ENCODE peak calls at places on chromosomes 5 and 9, in seven cellular contexts. One of them, this sample, is unnamed. For H3K27me3 and H3K4me1, the result is how much of the 10 kb centered on the place peaks cover.

GRCh38 chr9:16460711-16461110 is 409.8 kb downstream of the BNC2 start:
- DNase-seq in tibial nerve: no peak
- DNase-seq in GM12878: no peak
- DNase-seq in uterus: no peak
- DNase-seq in fibroblast of lung: no peak
- DNase-seq in upper lobe of right lung: no peak
- DNase-seq in left ventricle myocardium inferior: no peak
- DNase-seq in this sample: no peak

GRCh38 chr5:170509323-170509660 is 5.5 kb downstream of the KCNIP1 start:
- DNase-seq in uterus: no peak
- DNase-seq in left ventricle myocardium inferior: no peak
- DNase-seq in upper lobe of right lung: no peak
- DNase-seq in GM12878: no peak
- DNase-seq in tibial nerve: no peak
- DNase-seq in fibroblast of lung: no peak
- DNase-seq in this sample: no peak

GRCh38 chr5:171570244-171570819 is 150.9 kb downstream of the FGF18 start:
- DNase-seq in left ventricle myocardium inferior: no peak
- DNase-seq in GM12878: no peak
- DNase-seq in uterus: no peak
- DNase-seq in fibroblast of lung: peak
- DNase-seq in tibial nerve: no peak
- DNase-seq in upper lobe of right lung: no peak
- DNase-seq in this sample: no peak

GRCh38 chr9:124743686-124744348 is 27.3 kb downstream of the NR6A1 start:
- DNase-seq in tibial nerve: no peak
- DNase-seq in GM12878: no peak
- DNase-seq in upper lobe of right lung: no peak
- DNase-seq in fibroblast of lung: peak
- DNase-seq in left ventricle myocardium inferior: no peak
- DNase-seq in uterus: no peak
- DNase-seq in this sample: no peak

GRCh38 chr5:74725331-74725730 is 40.3 kb downstream of the HEXB start:
- DNase-seq in GM12878: no peak
- DNase-seq in left ventricle myocardium inferior: no peak
- DNase-seq in uterus: no peak
- DNase-seq in fibroblast of lung: no peak
- DNase-seq in tibial nerve: no peak
- DNase-seq in upper lobe of right lung: no peak
- DNase-seq in this sample: no peak

GRCh38 chr9:27368317-27368985 is 71.5 kb upstream of the EQTN start:
- DNase-seq in fibroblast of lung: peak
- DNase-seq in upper lobe of right lung: no peak
- DNase-seq in uterus: no peak
- DNase-seq in tibial nerve: peak
- DNase-seq in GM12878: no peak
- DNase-seq in left ventricle myocardium inferior: peak
- DNase-seq in this sample: no peak

GRCh38 chr5:72065751-72066255 is 41.5 kb upstream of the MAP1B start:
- DNase-seq in upper lobe of right lung: no peak
- DNase-seq in uterus: no peak
- DNase-seq in fibroblast of lung: peak
- DNase-seq in left ventricle myocardium inferior: no peak
- DNase-seq in GM12878: no peak
- DNase-seq in tibial nerve: no peak
- DNase-seq in this sample: no peak

GRCh38 chr9:2923810-2924768 is 80.2 kb upstream of the PUM3 start:
- DNase-seq in tibial nerve: no peak
- DNase-seq in upper lobe of right lung: no peak
- DNase-seq in fibroblast of lung: no peak
- DNase-seq in GM12878: no peak
- DNase-seq in uterus: no peak
- DNase-seq in left ventricle myocardium inferior: no peak
- DNase-seq in this sample: no peak

GRCh38 chr9:130240410-130241197 is 25.0 kb upstream of the HMCN2 start:
- DNase-seq in fibroblast of lung: peak
- DNase-seq in left ventricle myocardium inferior: peak
- DNase-seq in GM12878: peak
- DNase-seq in upper lobe of right lung: no peak
- DNase-seq in tibial nerve: peak
- DNase-seq in uterus: peak
- DNase-seq in this sample: peak

GRCh38 chr5:56479701-56480304 is 246.7 kb upstream of the ANKRD55 start:
- DNase-seq in uterus: no peak
- DNase-seq in tibial nerve: no peak
- DNase-seq in left ventricle myocardium inferior: no peak
- DNase-seq in GM12878: peak
- DNase-seq in upper lobe of right lung: no peak
- DNase-seq in fibroblast of lung: no peak
- DNase-seq in this sample: no peak

GRCh38 chr9:4508246-4508906 is 18.1 kb downstream of the SLC1A1 start:
- DNase-seq in uterus: no peak
- DNase-seq in tibial nerve: no peak
- DNase-seq in GM12878: no peak
- DNase-seq in upper lobe of right lung: no peak
- DNase-seq in left ventricle myocardium inferior: no peak
- DNase-seq in fibroblast of lung: no peak
- DNase-seq in this sample: no peak

GRCh38 chr9:111728617-111729366 is 65.9 kb downstream of the SHOC1 start:
- DNase-seq in upper lobe of right lung: no peak
- DNase-seq in tibial nerve: no peak
- DNase-seq in left ventricle myocardium inferior: no peak
- DNase-seq in GM12878: no peak
- DNase-seq in fibroblast of lung: peak
- DNase-seq in uterus: no peak
- DNase-seq in this sample: no peak

GRCh38 chr5:71923755-71924154 is 183.5 kb upstream of the MAP1B start:
- DNase-seq in fibroblast of lung: no peak
- DNase-seq in left ventricle myocardium inferior: no peak
- DNase-seq in upper lobe of right lung: no peak
- DNase-seq in GM12878: no peak
- DNase-seq in uterus: no peak
- DNase-seq in tibial nerve: no peak
- DNase-seq in this sample: no peak

GRCh38 chr5:33641722-33642505 is 201.1 kb downstream of the TARS1 start:
- DNase-seq in uterus: no peak
- DNase-seq in fibroblast of lung: peak
- DNase-seq in upper lobe of right lung: no peak
- DNase-seq in tibial nerve: no peak
- DNase-seq in left ventricle myocardium inferior: no peak
- DNase-seq in GM12878: peak
- DNase-seq in this sample: peak

GRCh38 chr5:131979816-131980215 is 31.6 kb downstream of the ACSL6 start:
- DNase-seq in uterus: no peak
- DNase-seq in upper lobe of right lung: peak
- DNase-seq in fibroblast of lung: no peak
- DNase-seq in left ventricle myocardium inferior: no peak
- DNase-seq in GM12878: no peak
- DNase-seq in tibial nerve: no peak
- DNase-seq in this sample: no peak

GRCh38 chr5:69493235-69493925 is 790 bp downstream of the OCLN start:
- DNase-seq in tibial nerve: no peak
- DNase-seq in uterus: no peak
- DNase-seq in fibroblast of lung: peak
- DNase-seq in GM12878: no peak
- DNase-seq in upper lobe of right lung: peak
- DNase-seq in left ventricle myocardium inferior: no peak
- DNase-seq in this sample: no peak

GRCh38 chr9:128550770-128551651 is 1.4 kb upstream of the SPTAN1 start:
- DNase-seq in fibroblast of lung: no peak
- DNase-seq in GM12878: no peak
- DNase-seq in left ventricle myocardium inferior: peak
- DNase-seq in uterus: peak
- DNase-seq in tibial nerve: no peak
- DNase-seq in upper lobe of right lung: no peak
- DNase-seq in this sample: no peak

GRCh38 chr9:109967651-109968331 is 187.8 kb downstream of the PALM2AKAP2 start:
- DNase-seq in left ventricle myocardium inferior: no peak
- DNase-seq in uterus: no peak
- DNase-seq in GM12878: peak
- DNase-seq in fibroblast of lung: no peak
- DNase-seq in upper lobe of right lung: no peak
- DNase-seq in tibial nerve: no peak
- DNase-seq in this sample: no peak

GRCh38 chr9:15248596-15248995 is 58.4 kb downstream of the TTC39B start:
- DNase-seq in GM12878: no peak
- DNase-seq in upper lobe of right lung: no peak
- DNase-seq in left ventricle myocardium inferior: no peak
- DNase-seq in tibial nerve: no peak
- DNase-seq in fibroblast of lung: no peak
- DNase-seq in uterus: no peak
- DNase-seq in this sample: no peak

GRCh38 chr9:15248106-15248505 is 58.9 kb downstream of the TTC39B start:
- DNase-seq in left ventricle myocardium inferior: no peak
- DNase-seq in tibial nerve: no peak
- DNase-seq in fibroblast of lung: no peak
- DNase-seq in upper lobe of right lung: no peak
- DNase-seq in GM12878: no peak
- DNase-seq in uterus: no peak
- DNase-seq in this sample: no peak

GRCh38 chr9:15250013-15250412 is 57.0 kb downstream of the TTC39B start:
- DNase-seq in uterus: no peak
- DNase-seq in tibial nerve: no peak
- DNase-seq in fibroblast of lung: no peak
- DNase-seq in left ventricle myocardium inferior: no peak
- DNase-seq in GM12878: no peak
- DNase-seq in upper lobe of right lung: no peak
- DNase-seq in this sample: no peak

GRCh38 chr9:15246688-15247087 is 60.3 kb downstream of the TTC39B start:
- DNase-seq in fibroblast of lung: no peak
- DNase-seq in left ventricle myocardium inferior: no peak
- DNase-seq in upper lobe of right lung: no peak
- DNase-seq in tibial nerve: no peak
- DNase-seq in GM12878: no peak
- DNase-seq in uterus: no peak
- DNase-seq in this sample: no peak

GRCh38 chr9:15249042-15249818 is 57.8 kb downstream of the TTC39B start:
- DNase-seq in tibial nerve: no peak
- DNase-seq in uterus: no peak
- DNase-seq in fibroblast of lung: peak
- DNase-seq in GM12878: no peak
- DNase-seq in upper lobe of right lung: no peak
- DNase-seq in left ventricle myocardium inferior: no peak
- DNase-seq in this sample: no peak
- H3K4me3 ChIP-seq in tibial nerve: no peak
- H3K4me3 ChIP-seq in uterus: no peak
- H3K4me3 ChIP-seq in fibroblast of lung: no peak
- H3K4me3 ChIP-seq in GM12878: no peak
- H3K4me3 ChIP-seq in upper lobe of right lung: no peak
- H3K4me3 ChIP-seq in left ventricle myocardium inferior: no peak
- H3K4me3 ChIP-seq in this sample: no peak

DNA sequence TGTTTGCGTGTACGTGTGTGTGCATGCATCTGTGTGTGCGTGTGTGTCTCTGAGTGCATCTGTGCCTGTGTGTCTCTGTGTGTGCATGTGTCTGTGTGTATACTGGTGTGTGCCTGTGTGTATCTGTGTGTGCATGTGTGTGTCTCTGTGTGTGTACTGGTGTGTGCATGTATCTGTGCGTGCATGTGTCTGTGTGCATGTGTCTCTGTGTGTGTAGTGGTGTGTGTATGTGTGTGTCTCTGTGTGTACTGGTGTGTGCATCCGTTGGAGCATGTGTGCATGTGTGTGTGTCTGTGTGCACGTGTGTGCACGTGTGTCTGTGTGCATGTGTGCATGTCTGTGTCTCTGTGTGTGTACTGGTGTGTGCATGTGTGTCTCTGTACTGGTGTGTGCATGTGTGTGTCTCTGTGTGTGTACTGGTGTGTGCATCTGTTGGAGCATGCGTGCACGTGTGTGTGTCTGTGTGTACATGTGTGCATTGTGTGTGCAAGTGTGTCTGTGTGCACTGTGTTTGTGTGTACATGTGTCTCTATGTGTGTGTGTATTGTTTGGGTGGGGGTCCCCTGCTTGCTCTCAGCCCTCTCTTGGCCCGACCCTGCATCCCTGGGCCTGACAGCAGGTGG is 23.8 kb upstream of the NOTCH1 start:
- DNase-seq in fibroblast of lung: no peak
- DNase-seq in left ventricle myocardium inferior: no peak
- DNase-seq in GM12878: no peak
- DNase-seq in upper lobe of right lung: no peak
- DNase-seq in uterus: no peak
- DNase-seq in tibial nerve: no peak
- DNase-seq in this sample: no peak
- H3K27me3 ChIP-seq in fibroblast of lung: under half
- H3K27me3 ChIP-seq in left ventricle myocardium inferior: under half
- H3K27me3 ChIP-seq in GM12878: under half
- H3K27me3 ChIP-seq in upper lobe of right lung: under half
- H3K27me3 ChIP-seq in uterus: under half
- H3K27me3 ChIP-seq in tibial nerve: under half
- H3K27me3 ChIP-seq in this sample: under half

DNA sequence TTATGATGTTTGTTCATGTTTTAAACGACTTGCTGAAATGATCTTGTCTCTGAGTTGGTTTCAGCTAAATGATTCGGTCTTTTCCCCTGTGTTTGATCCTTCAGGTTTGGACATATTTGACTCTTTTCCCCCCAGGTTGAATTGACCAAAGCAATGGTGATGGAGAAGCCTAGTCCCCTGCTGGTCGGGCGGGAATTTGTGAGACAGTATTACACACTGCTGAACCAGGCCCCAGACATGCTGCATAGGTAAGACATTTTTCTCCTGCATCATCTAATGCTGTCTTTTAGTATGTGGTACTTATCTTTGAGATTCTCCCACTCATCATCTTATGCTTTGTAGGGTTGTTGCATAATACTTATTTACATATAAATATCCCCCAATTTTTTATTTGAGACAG is 14.7 kb downstream of the G3BP1 start:
- DNase-seq in left ventricle myocardium inferior: no peak
- DNase-seq in tibial nerve: no peak
- DNase-seq in upper lobe of right lung: no peak
- DNase-seq in uterus: no peak
- DNase-seq in fibroblast of lung: no peak
- DNase-seq in GM12878: no peak
- DNase-seq in this sample: no peak
- H3K4me1 ChIP-seq in left ventricle myocardium inferior: under half
- H3K4me1 ChIP-seq in tibial nerve: under half
- H3K4me1 ChIP-seq in upper lobe of right lung: under half
- H3K4me1 ChIP-seq in uterus: under half
- H3K4me1 ChIP-seq in fibroblast of lung: under half
- H3K4me1 ChIP-seq in GM12878: under half
- H3K4me1 ChIP-seq in this sample: under half

DNA sequence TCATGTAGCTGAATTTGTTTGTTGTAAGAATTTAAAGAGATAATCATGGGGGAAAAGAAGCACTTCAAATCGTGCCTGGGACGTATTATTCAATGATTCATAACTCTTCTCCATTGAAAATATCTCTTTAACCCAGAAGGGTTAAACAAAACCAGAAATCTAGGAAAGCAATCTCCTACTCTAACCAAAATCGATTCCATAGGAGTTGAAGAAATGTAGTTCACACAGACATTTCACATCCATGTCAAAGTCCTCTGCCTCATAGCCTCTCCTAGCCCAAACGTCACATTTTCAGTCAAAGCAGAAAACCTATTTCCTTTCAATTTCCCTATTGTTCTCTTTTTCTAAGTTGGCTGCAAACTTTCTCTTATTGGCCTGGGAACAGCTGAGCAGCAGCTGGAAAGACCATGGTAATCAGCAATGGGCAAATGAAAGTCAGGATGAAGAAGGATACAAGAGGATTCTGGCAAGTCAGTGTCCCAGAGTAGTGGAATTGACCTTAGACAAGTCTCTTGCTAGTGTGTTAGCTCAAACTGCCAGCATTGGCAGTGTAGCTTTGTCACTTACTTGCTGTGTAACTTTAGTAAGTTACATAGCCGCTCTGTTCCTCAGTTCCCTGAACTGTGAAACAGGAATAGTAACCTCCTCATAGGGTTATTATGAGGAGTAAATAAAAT is 3.8 kb downstream of the ALDH1A1 start:
- DNase-seq in GM12878: no peak
- DNase-seq in upper lobe of right lung: no peak
- DNase-seq in left ventricle myocardium inferior: no peak
- DNase-seq in fibroblast of lung: no peak
- DNase-seq in tibial nerve: no peak
- DNase-seq in uterus: no peak
- DNase-seq in this sample: no peak
- H3K4me3 ChIP-seq in GM12878: no peak
- H3K4me3 ChIP-seq in upper lobe of right lung: peak
- H3K4me3 ChIP-seq in left ventricle myocardium inferior: peak
- H3K4me3 ChIP-seq in fibroblast of lung: no peak
- H3K4me3 ChIP-seq in tibial nerve: peak
- H3K4me3 ChIP-seq in uterus: no peak
- H3K4me3 ChIP-seq in this sample: no peak

This sample was measured in CD8-positive, alpha-beta memory T cell.